ENCODE peak calls at places on chromosomes 4 and X, in ten cellular contexts. F is lower leg skin, K is lower lobe of right lung, Y is AG04449, J is astrocyte of the cerebellum, G is neural crest cell, E is foreskin fibroblast, S is spleen, C is tibial nerve, M is heart left ventricle. O is an unnamed sample.
A peak's percentile ranks its signal among the peaks of the same experiment; 100 is the strongest.

GRCh38 chr4:123325241-123325681 is 71.3 kb upstream of the SPRY1 start:
- DNase-seq in F (no peak), K (no peak), Y (no peak), J (peak; percentile 78), G (no peak), E (no peak), S (no peak), C (no peak), M (no peak), O (no peak)

GRCh38 chr4:78764498-78764961 is 11.6 kb upstream of the BMP2K start:
- DNase-seq in F (no peak), K (no peak), Y (no peak), J (no peak), G (no peak), E (peak; percentile 59), S (no peak), C (no peak), M (no peak), O (no peak)

GRCh38 chr4:147360301-147360700 is 120.6 kb upstream of the EDNRA start:
- DNase-seq in F (no peak), K (no peak), Y (peak; percentile 70), J (peak; percentile 85), G (no peak), E (peak; percentile 83), S (no peak), C (no peak), M (no peak), O (no peak)

GRCh38 chr4:78320353-78320935 is 231.1 kb upstream of the ANXA3 start:
- DNase-seq in F (no peak), K (no peak), Y (no peak), J (peak; percentile 31), G (no peak), E (no peak), S (no peak), C (no peak), M (no peak), O (no peak)

GRCh38 chrX:13428055-13428786 is 108.4 kb upstream of the ATXN3L start:
- DNase-seq in F (no peak), K (no peak), Y (peak; percentile 61), J (no peak), G (no peak), E (peak; percentile 89), S (peak; percentile 68), C (no peak), M (no peak), O (no peak)

GRCh38 chrX:2463973-2464676 is 36.7 kb downstream of the DHRSX start:
- DNase-seq in F (no peak), K (peak; percentile 14), Y (no peak), J (no peak), G (no peak), E (no peak), S (no peak), C (no peak), M (no peak), O (no peak)

GRCh38 chr4:187451776-187452175 is 543.8 kb upstream of the ZFP42 start:
- DNase-seq in F (no peak), K (no peak), Y (no peak), J (no peak), G (no peak), E (peak; percentile 6), S (no peak), C (no peak), M (no peak), O (no peak)

GRCh38 chr4:81919810-81920209 is 448.1 kb upstream of the RASGEF1B start:
- DNase-seq in F (no peak), K (no peak), Y (no peak), J (no peak), G (no peak), E (no peak), S (no peak), C (no peak), M (no peak), O (no peak)

DNA sequence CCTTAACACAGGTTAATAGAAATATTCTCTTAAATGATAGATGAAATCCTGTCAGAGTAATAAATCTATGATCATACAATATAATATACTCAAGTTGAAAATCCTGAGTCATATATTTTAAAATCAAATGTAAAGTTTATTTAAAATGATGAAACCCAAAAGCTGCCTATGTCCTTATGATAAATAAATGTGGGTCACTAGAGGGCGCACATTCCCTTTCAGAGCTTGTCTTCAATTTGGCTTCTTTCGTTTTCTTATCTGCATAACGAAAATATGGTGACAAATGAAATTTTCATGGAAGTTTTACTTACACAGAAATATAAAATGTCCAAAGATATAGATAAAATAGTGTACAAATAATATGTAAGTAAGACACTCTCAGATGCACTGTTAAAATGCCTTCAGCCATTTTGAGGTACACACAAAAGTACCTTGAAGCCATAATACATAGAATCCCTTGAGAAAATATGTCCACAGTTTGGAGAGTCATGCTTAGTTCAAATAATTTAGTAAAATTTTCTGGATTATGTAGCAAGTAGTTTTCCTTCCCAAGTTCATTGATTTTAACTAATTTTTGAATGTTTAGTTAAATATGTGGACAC is 680.4 kb downstream of the DMD start:
- DNase-seq in F (no peak), K (no peak), Y (no peak), J (peak; percentile 24), G (peak; percentile 36), E (no peak), S (no peak), C (peak; percentile 46), M (no peak), O (no peak)
- TF ChIP-seq CTCF in F (no peak), K (peak; percentile 43), Y (peak; percentile 15), J (peak; percentile 57), G (peak; percentile 92), E (peak; percentile 34), S (no peak), C (peak; percentile 36), M (peak; percentile 27), O (peak; percentile 92)

GRCh38 chr4:162866565-162866964 is 300.1 kb downstream of the NAF1 start:
- DNase-seq in F (no peak), K (no peak), Y (no peak), J (no peak), G (no peak), E (no peak), S (no peak), C (no peak), M (no peak), O (no peak)

GRCh38 chr4:162869157-162869556 is 297.5 kb downstream of the NAF1 start:
- DNase-seq in F (no peak), K (no peak), Y (no peak), J (no peak), G (no peak), E (no peak), S (no peak), C (no peak), M (no peak), O (no peak)

DNA sequence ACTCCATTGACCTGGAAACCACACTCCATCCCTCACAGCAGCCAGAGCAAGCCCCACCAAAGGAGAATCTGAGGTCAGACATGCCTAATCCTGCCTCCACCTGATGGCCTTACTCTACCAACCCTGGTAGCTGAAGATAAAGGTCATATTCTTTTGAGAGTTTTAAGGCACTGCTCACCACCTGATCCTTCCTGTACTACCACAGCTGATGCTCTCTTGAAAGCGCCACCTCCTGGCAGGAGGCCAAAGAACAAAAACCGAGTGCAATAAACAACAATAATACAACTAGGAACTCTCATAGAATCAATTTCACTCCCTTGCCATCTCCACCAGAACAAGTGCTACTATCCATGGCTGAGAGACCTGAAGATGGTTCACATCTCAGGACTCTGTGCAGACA is 301.6 kb downstream of the NAF1 start:
- DNase-seq in F (no peak), K (no peak), Y (no peak), J (no peak), G (no peak), E (no peak), S (no peak), C (no peak), M (no peak), O (no peak)
- TF ChIP-seq CTCF in F (no peak), K (no peak), Y (no peak), J (no peak), G (no peak), E (no peak), S (no peak), C (no peak), M (no peak), O (no peak)

GRCh38 chrX:155026727-155027508 is at the start of gene FUNDC2:
- DNase-seq in F (peak; percentile 98), K (peak; percentile 96), Y (peak; percentile 57), J (peak; percentile 76), G (peak; percentile 75), E (peak; percentile 89), S (peak; percentile 98), C (peak; percentile 81), M (peak; percentile 93), O (peak; percentile 92)

GRCh38 chrX:155022587-155022986 is at the start of gene F8:
- DNase-seq in F (no peak), K (no peak), Y (no peak), J (no peak), G (no peak), E (no peak), S (no peak), C (no peak), M (no peak), O (no peak)

GRCh38 chrX:155027509-155028066 is 944 bp downstream of the FUNDC2 start:
- DNase-seq in F (no peak), K (no peak), Y (no peak), J (peak; percentile 65), G (no peak), E (peak; percentile 39), S (no peak), C (peak; percentile 45), M (peak; percentile 23), O (no peak)

GRCh38 chrX:155026420-155026726 is 271 bp upstream of the FUNDC2 start:
- DNase-seq in F (no peak), K (no peak), Y (no peak), J (no peak), G (no peak), E (no peak), S (no peak), C (no peak), M (no peak), O (no peak)

DNA sequence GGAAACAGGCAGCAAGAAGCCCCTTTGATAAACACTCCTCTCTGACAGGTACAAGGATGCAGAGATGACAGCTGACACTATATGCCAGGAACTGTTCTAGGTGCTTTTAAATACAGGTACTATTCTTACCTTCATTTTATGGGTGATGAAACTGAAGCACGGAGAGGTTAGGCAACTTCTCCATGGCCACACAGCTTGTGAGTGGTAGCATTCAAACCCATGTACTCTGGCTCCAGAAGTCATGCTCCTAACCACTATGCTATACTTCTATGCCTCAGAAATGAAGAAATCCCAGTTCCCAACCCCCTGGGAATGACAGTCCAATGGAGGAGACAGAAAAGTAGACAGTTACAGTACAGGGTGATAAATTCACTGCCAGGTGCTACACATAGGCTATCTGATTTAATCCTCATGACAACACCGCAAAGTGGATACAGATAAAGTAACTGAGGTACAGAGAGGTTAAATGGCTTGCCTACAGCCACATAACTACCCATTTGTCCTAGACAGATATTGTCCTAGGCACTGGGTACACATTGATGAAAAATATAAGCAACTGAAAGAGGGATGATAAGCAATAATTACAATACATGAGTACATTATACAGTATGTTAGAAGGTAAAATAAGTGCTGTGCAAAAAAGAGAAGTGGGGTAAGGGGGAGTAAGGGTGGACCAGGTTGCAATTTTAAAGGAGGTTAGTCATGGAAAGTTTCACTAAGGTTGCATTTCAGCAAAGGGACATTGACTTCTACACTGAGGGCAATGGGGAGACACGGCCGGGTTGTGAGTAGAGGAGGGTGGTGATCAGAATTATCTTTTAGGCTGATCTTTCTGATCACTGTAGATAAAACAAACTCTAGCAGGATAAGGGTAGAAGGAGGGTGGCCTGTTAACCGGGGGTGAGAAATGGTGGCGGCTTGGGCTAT is 1.6 kb upstream of the F8 start:
- DNase-seq in F (no peak), K (no peak), Y (no peak), J (no peak), G (no peak), E (no peak), S (no peak), C (no peak), M (no peak), O (no peak)
- TF ChIP-seq CTCF in F (no peak), K (no peak), Y (no peak), J (no peak), G (no peak), E (no peak), S (no peak), C (no peak), M (no peak), O (no peak)

GRCh38 chrX:17844236-17844635 is 16.9 kb downstream of the RAI2 start:
- DNase-seq in F (peak; percentile 49), K (no peak), Y (no peak), J (no peak), G (no peak), E (no peak), S (no peak), C (no peak), M (no peak), O (no peak)

GRCh38 chrX:17842769-17843525 is 18.2 kb downstream of the RAI2 start:
- DNase-seq in F (no peak), K (no peak), Y (no peak), J (no peak), G (no peak), E (no peak), S (no peak), C (no peak), M (no peak), O (no peak)

GRCh38 chrX:17836830-17837229 is 24.3 kb downstream of the RAI2 start:
- DNase-seq in F (no peak), K (no peak), Y (no peak), J (no peak), G (no peak), E (no peak), S (no peak), C (no peak), M (no peak), O (no peak)

GRCh38 chrX:17833954-17834353 is 27.1 kb downstream of the RAI2 start:
- DNase-seq in F (no peak), K (no peak), Y (no peak), J (no peak), G (no peak), E (no peak), S (no peak), C (no peak), M (no peak), O (no peak)

GRCh38 chrX:17839269-17839668 is 21.8 kb downstream of the RAI2 start:
- DNase-seq in F (no peak), K (no peak), Y (no peak), J (no peak), G (no peak), E (no peak), S (no peak), C (no peak), M (no peak), O (no peak)
- TF ChIP-seq CTCF in F (no peak), K (no peak), Y (no peak), J (no peak), G (no peak), E (no peak), S (no peak), C (no peak), M (no peak), O (no peak)